ENCODE peak calls at places on chromosomes 7 and 10, in four cellular contexts. E, B, H and R are unnamed samples.

GRCh38 chr7:28130277-28130676 is 50.3 kb downstream of the JAZF1 start:
- DNase-seq in B (no peak), E (no peak), H (peak), R (no peak)

GRCh38 chr10:12704488-12704887 is 297.0 kb downstream of the CCDC3 start:
- DNase-seq in E (no peak), B (no peak), H (peak), R (no peak)

GRCh38 chr10:104521901-104522827 is 118.9 kb upstream of the SORCS3 start:
- DNase-seq in E (no peak), B (no peak), H (no peak), R (no peak)

GRCh38 chr7:83579740-83580139 is 69.2 kb downstream of the SEMA3E start:
- DNase-seq in B (no peak), H (peak), E (no peak), R (peak)

GRCh38 chr10:124802313-124802675 is 675 bp downstream of the ABRAXAS2 start:
- DNase-seq in B (peak), H (peak), E (no peak), R (no peak)

GRCh38 chr7:50558380-50559051 is 6.7 kb downstream of the DDC start:
- DNase-seq in H (no peak), B (no peak), E (peak), R (peak)

GRCh38 chr7:126723966-126724544 is 528.7 kb downstream of the GRM8 start:
- DNase-seq in E (no peak), H (no peak), B (no peak), R (no peak)

GRCh38 chr7:131011437-131011752 is 277.4 kb upstream of the KLF14 start:
- DNase-seq in B (no peak), E (no peak), H (no peak), R (no peak)

GRCh38 chr10:62990126-62990525 is 143.0 kb upstream of the NRBF2 start:
- DNase-seq in B (no peak), H (no peak), E (no peak), R (no peak)

GRCh38 chr7:147245274-147245673 is 1128.7 kb downstream of the CNTNAP2 start:
- DNase-seq in E (no peak), B (no peak), H (peak), R (peak)

GRCh38 chr7:22432203-22432718 is 67.7 kb downstream of the STEAP1B start:
- DNase-seq in B (no peak), E (no peak), H (no peak), R (no peak)

GRCh38 chr7:100053201-100053600 is 3.6 kb downstream of the ZSCAN21 start:
- DNase-seq in B (no peak), H (peak), E (no peak), R (peak)

GRCh38 chr7:103573479-103574058 is 127.6 kb upstream of the SLC26A5 start:
- DNase-seq in B (no peak), H (peak), E (no peak), R (peak)

GRCh38 chr10:89078729-89079672 is 88.4 kb downstream of the FAS start:
- DNase-seq in B (no peak), E (no peak), H (peak), R (no peak)

GRCh38 chr7:149635561-149636329 is 137.6 kb downstream of the ZNF467 start:
- DNase-seq in B (no peak), H (no peak), E (peak), R (peak)

GRCh38 chr10:46264737-46265368 is 21.9 kb upstream of the ANTXRL start:
- DNase-seq in E (peak), B (no peak), H (no peak), R (no peak)

GRCh38 chr10:79552143-79552542 is 8.1 kb downstream of the SFTPA2 start:
- DNase-seq in H (no peak), B (no peak), E (no peak), R (peak)

GRCh38 chr7:106915873-106916272 is 50.8 kb downstream of the PIK3CG start:
- DNase-seq in B (no peak), H (no peak), E (no peak), R (no peak)

GRCh38 chr7:55044791-55045190 is 26.0 kb downstream of the EGFR start:
- DNase-seq in B (no peak), H (peak), E (no peak), R (no peak)

GRCh38 chr10:132395704-132396494 is 1.1 kb upstream of the PWWP2B start:
- DNase-seq in B (peak), H (no peak), E (no peak), R (peak)

GRCh38 chr7:38463277-38464224 is 167.6 kb downstream of the AMPH start:
- DNase-seq in B (peak), E (no peak), H (peak), R (no peak)

GRCh38 chr7:42152353-42153205 is 84.4 kb downstream of the GLI3 start:
- DNase-seq in H (no peak), E (no peak), B (no peak), R (peak)

GRCh38 chr10:60444494-60445064 is 54.9 kb upstream of the ANK3 start:
- DNase-seq in H (peak), B (no peak), E (no peak), R (peak)

GRCh38 chr7:23333671-23334246 is 34.6 kb downstream of the MALSU1 start:
- DNase-seq in E (no peak), H (peak), B (no peak), R (no peak)

GRCh38 chr10:126350216-126350992 is 37.9 kb downstream of the ADAM12 start:
- DNase-seq in E (no peak), B (no peak), H (peak), R (peak)

GRCh38 chr10:86436963-86437362 is 70.4 kb upstream of the GRID1 start:
- DNase-seq in B (no peak), H (no peak), E (no peak), R (no peak)

GRCh38 chr10:103276941-103277712 is at the start of gene INA:
- DNase-seq in B (no peak), E (no peak), H (peak), R (peak)

GRCh38 chr7:45543470-45543869 is 30.7 kb upstream of the ADCY1 start:
- DNase-seq in H (no peak), B (no peak), E (no peak), R (no peak)

GRCh38 chr7:99112097-99112496 is 31.8 kb downstream of the SMURF1 start:
- DNase-seq in H (no peak), E (no peak), B (no peak), R (no peak)

GRCh38 chr10:110834622-110835219 is 37.0 kb upstream of the PDCD4 start:
- DNase-seq in B (no peak), E (no peak), H (no peak), R (peak)

GRCh38 chr7:94266278-94266677 is 128.4 kb upstream of the COL1A2 start:
- DNase-seq in H (peak), E (no peak), B (no peak), R (no peak)

GRCh38 chr10:33237736-33238624 is 96.5 kb downstream of the NRP1 start:
- DNase-seq in E (no peak), B (no peak), H (peak), R (peak)